ENCODE peak calls at places on chromosomes 1 and 21, in ten cellular contexts. O, L, Q, K, G, A, E, W, H and C are unnamed samples.

GRCh38 chr1:97441966-97442365 is 478.9 kb downstream of the DPYD start:
- DNase-seq in O (no peak), L (no peak), Q (no peak), K (peak), G (no peak), A (no peak), E (no peak), W (no peak), H (no peak), C (no peak)

GRCh38 chr21:46092026-46092764 is 5.7 kb upstream of the COL6A2 start:
- DNase-seq in O (peak), L (no peak), Q (no peak), K (no peak), G (peak), A (no peak), E (no peak), W (no peak), H (no peak), C (peak)

GRCh38 chr1:160204526-160205241 is 500 bp upstream of the PEA15 start:
- DNase-seq in O (no peak), L (no peak), Q (peak), K (no peak), G (no peak), A (peak), E (no peak), W (no peak), H (no peak), C (no peak)

GRCh38 chr1:200624679-200625335 is 4.3 kb upstream of the KIF14 start:
- DNase-seq in O (no peak), L (no peak), Q (no peak), K (no peak), G (no peak), A (peak), E (no peak), W (peak), H (no peak), C (no peak)

GRCh38 chr1:174074757-174075156 is 52.6 kb upstream of the RC3H1 start:
- DNase-seq in O (no peak), L (peak), Q (peak), K (no peak), G (no peak), A (peak), E (no peak), W (peak), H (no peak), C (no peak)

GRCh38 chr1:85047472-85048295 is 616 bp downstream of the MCOLN3 start:
- DNase-seq in O (no peak), L (no peak), Q (no peak), K (peak), G (peak), A (no peak), E (no peak), W (no peak), H (no peak), C (no peak)

GRCh38 chr1:8217011-8217711 is 100.8 kb upstream of the SLC45A1 start:
- DNase-seq in O (no peak), L (no peak), Q (no peak), K (no peak), G (peak), A (no peak), E (no peak), W (no peak), H (peak), C (no peak)

GRCh38 chr21:45293726-45294401 is 6.2 kb upstream of the POFUT2 start:
- DNase-seq in O (no peak), L (no peak), Q (no peak), K (no peak), G (no peak), A (no peak), E (no peak), W (no peak), H (no peak), C (peak)

GRCh38 chr1:154466879-154467767 is 34.9 kb upstream of the TDRD10 start:
- DNase-seq in O (no peak), L (no peak), Q (no peak), K (no peak), G (no peak), A (no peak), E (no peak), W (no peak), H (no peak), C (no peak)

GRCh38 chr1:153532161-153532560 is 3.6 kb downstream of the S100A6 start:
- DNase-seq in O (no peak), L (no peak), Q (no peak), K (no peak), G (no peak), A (no peak), E (no peak), W (no peak), H (peak), C (no peak)